ENCODE peak calls at places on chromosome 4, in seven cellular contexts. O, B, S, W, H, K and R are unnamed samples.

GRCh38 chr4:57119054-57119651 is 9.0 kb upstream of the IGFBP7 start:
- DNase-seq in W (peak; percentile 96), B (peak; percentile 68), O (peak; percentile 95), H (no peak), K (no peak), S (no peak), R (peak; percentile 92)

GRCh38 chr4:137156054-137156453 is 376.2 kb downstream of the PCDH18 start:
- DNase-seq in H (no peak), S (no peak), B (no peak), O (peak; percentile 79), K (no peak), W (peak; percentile 69), R (no peak)

GRCh38 chr4:155514628-155515027 is 137.9 kb upstream of the MAP9 start:
- DNase-seq in H (no peak), S (no peak), O (no peak), B (no peak), K (no peak), W (no peak), R (no peak)

GRCh38 chr4:73723029-73723428 is 17.3 kb upstream of the CXCL8 start:
- DNase-seq in K (no peak), B (no peak), W (no peak), H (no peak), O (no peak), S (no peak), R (no peak)

GRCh38 chr4:123536225-123536624 is 139.6 kb downstream of the SPRY1 start:
- DNase-seq in O (no peak), S (no peak), K (no peak), B (no peak), H (no peak), W (no peak), R (no peak)

GRCh38 chr4:106312377-106312776 is 3.6 kb downstream of the TBCK start:
- DNase-seq in S (no peak), H (no peak), W (peak; percentile 52), K (no peak), B (no peak), O (peak; percentile 40), R (no peak)

GRCh38 chr4:92047209-92047877 is 256.4 kb upstream of the GRID2 start:
- DNase-seq in H (no peak), B (no peak), K (no peak), W (peak; percentile 1), S (no peak), O (no peak), R (no peak)

GRCh38 chr4:13536607-13537006 is 7.7 kb downstream of the NKX3-2 start:
- DNase-seq in H (peak; percentile 39), S (no peak), O (no peak), B (no peak), K (no peak), W (no peak), R (no peak)

GRCh38 chr4:165326831-165327210 is 648 bp upstream of the MSMO1 start:
- DNase-seq in K (no peak), S (peak; percentile 15), W (peak; percentile 9), B (peak; percentile 25), O (no peak), H (no peak), R (no peak)

GRCh38 chr4:77349796-77350195 is 192.8 kb downstream of the CCNG2 start:
- DNase-seq in H (no peak), B (no peak), K (no peak), W (no peak), O (no peak), S (no peak), R (no peak)

GRCh38 chr4:122453384-122454000 is 3.0 kb downstream of the IL2 start:
- DNase-seq in S (no peak), O (no peak), K (no peak), W (no peak), H (no peak), B (no peak), R (no peak)

GRCh38 chr4:127852661-127853060 is 28.0 kb upstream of the PLK4 start:
- DNase-seq in B (no peak), W (no peak), O (no peak), H (no peak), K (no peak), S (no peak), R (no peak)

GRCh38 chr4:66169341-66169740 is 499.1 kb upstream of the EPHA5 start:
- DNase-seq in W (no peak), O (no peak), H (no peak), B (no peak), K (no peak), S (no peak), R (no peak)

GRCh38 chr4:70901607-70901983 is 574 bp upstream of the MOB1B start:
- DNase-seq in B (no peak), S (no peak), W (no peak), K (no peak), H (no peak), O (no peak), R (no peak)

GRCh38 chr4:171880136-171880535 is 66.9 kb downstream of the GALNTL6 start:
- DNase-seq in B (no peak), W (peak; percentile 0), H (no peak), S (no peak), K (no peak), O (peak; percentile 85), R (no peak)

GRCh38 chr4:16579866-16580265 is 318.6 kb downstream of the LDB2 start:
- DNase-seq in S (no peak), K (no peak), O (no peak), B (no peak), H (no peak), W (peak; percentile 57), R (no peak)

GRCh38 chr4:52911684-52912294 is 49.7 kb downstream of the RASL11B start:
- DNase-seq in O (no peak), B (peak; percentile 72), S (peak; percentile 78), K (peak; percentile 62), W (peak; percentile 56), H (no peak), R (no peak)

DNA sequence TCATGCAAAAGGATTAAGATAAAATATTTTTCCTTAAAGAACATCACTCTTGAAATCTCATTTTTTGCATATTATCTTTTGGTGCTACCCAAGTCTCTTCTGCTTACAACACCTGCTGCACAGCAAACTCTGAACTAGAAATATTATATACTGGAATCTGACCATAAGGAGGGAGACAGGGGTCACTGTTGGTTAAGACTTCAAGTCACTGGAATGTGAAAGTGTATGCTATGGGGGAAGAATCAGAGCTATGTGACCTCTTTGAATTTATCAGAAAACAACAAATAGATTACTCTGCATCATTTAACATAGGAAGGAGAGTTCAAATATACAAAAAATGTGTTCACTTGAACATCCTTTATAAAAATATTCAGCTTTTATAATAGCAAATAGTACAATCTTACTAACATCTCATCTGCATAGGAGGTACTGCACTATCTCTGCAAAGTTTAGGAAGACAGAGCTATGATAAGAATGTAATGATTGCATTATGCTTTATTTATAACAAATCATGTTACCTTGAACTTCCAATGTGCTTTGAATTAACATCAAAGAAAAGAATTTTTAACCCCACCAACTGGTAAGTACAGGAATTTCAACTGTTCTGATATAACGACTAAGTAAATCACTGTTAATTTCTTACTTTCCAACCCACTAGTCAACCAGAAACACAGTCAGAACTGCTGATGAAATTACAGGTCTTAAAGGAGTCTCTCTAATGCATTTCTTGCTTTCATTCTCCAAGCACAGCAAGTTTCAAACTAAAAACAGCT is 69.8 kb downstream of the ZNF827 start:
- DNase-seq in B (no peak), K (no peak), H (no peak), W (peak; percentile 12), S (no peak), O (no peak), R (no peak)
- TF ChIP-seq CTCF in B (peak; percentile 5), K (no peak), H (peak; percentile 10), W (peak; percentile 14), S (no peak), O (no peak), R (peak; percentile 58)

DNA sequence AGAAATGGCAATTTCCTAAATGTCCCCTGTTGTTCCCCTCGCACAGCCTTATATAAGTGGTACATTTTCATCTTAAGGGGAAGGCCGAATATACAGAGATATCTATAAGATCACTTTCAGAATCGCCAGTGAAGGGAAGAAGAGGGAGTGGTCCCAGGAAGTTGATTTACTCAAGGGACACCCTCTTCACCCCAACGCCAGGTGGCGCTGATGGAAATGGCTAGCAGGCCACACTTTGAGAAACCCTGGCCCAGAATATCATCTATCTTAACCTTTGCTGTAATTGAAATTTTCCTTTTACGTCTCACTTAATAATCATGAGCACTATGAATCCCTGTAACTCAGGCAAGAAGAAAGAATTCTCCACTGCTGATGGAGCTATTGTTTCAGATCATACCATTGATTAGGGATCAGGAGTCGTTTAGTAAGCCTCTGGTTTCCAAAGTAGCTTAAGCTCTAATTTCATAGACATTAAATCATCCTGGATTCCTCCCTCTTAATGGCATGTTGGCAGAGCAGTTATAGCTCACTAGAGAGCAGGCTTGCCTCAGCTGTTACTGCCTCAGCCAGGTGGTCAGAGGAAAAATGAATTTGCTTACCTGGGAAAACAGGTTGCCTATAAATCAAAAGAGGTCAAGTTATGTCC is 941.3 kb upstream of the TENM3 start:
- DNase-seq in S (peak; percentile 55), O (no peak), K (no peak), W (peak; percentile 43), H (no peak), B (no peak), R (no peak)
- TF ChIP-seq CTCF in S (peak; percentile 59), O (peak; percentile 65), K (no peak), W (peak; percentile 61), H (no peak), B (peak; percentile 36), R (peak; percentile 72)

GRCh38 chr4:2264481-2265041 is 2.7 kb upstream of the MXD4 start:
- DNase-seq in B (no peak), S (no peak), W (no peak), K (no peak), O (no peak), H (no peak), R (peak; percentile 85)
- TF ChIP-seq CTCF in B (no peak), S (no peak), W (no peak), K (no peak), O (no peak), H (no peak), R (no peak)

GRCh38 chr4:7876096-7876993 is 63.3 kb downstream of the AFAP1 start:
- DNase-seq in O (no peak), S (peak; percentile 20), K (peak; percentile 46), H (no peak), W (peak; percentile 73), B (no peak), R (no peak)
- TF ChIP-seq CTCF in O (peak; percentile 61), S (peak; percentile 23), K (peak; percentile 16), H (peak; percentile 43), W (peak; percentile 45), B (no peak), R (peak; percentile 72)

DNA sequence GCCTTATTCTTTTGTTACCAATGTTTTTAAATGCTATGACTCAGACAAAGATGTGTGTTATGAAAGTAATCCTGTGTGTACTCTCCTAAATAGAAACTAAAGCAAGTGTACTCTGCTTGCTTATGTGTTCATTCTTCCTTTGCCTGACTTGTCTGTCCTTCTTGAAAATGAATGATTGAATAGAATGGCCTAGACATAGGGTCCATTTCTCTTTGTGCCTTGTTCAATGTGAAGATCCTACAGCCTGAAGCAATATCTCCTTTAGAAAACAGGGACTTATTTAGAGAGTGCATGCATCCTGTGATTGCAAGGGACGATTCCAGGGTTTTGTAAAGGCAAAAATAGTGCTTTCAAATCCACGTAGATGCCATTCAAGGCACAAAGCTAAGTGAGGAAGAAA is 343.6 kb upstream of the TACR3 start:
- DNase-seq in H (no peak), B (no peak), W (no peak), K (no peak), S (no peak), O (no peak), R (no peak)
- TF ChIP-seq CTCF in H (no peak), B (no peak), W (no peak), K (no peak), S (no peak), O (no peak), R (no peak)